ENCODE peak calls at places on chromosomes 12 and 14, in six cellular contexts. P is MV-4-11, T is EH, J is psoas muscle, X is GM13976, Q is kidney epithelial cell. M is an unnamed sample.

GRCh38 chr12:118432812-118433540 is 56.6 kb downstream of the SUDS3 start:
- DNase-seq in Q (no peak), T (peak), J (no peak), P (no peak), X (no peak), M (no peak)

GRCh38 chr14:61640158-61640833 is 55.0 kb upstream of the HIF1A start:
- DNase-seq in X (no peak), Q (no peak), J (no peak), T (peak), P (no peak), M (no peak)

GRCh38 chr14:95774265-95775160 is 60.6 kb upstream of the TCL1A start:
- DNase-seq in P (peak), J (no peak), T (peak), Q (no peak), X (peak), M (no peak)

GRCh38 chr12:76020731-76021672 is 10.6 kb downstream of the PHLDA1 start:
- DNase-seq in T (peak), X (no peak), J (no peak), Q (peak), P (peak), M (no peak)

GRCh38 chr12:57609781-57610552 is 1.3 kb upstream of the ARHGEF25 start:
- DNase-seq in P (no peak), X (no peak), J (peak), Q (no peak), T (no peak), M (no peak)

GRCh38 chr14:101927859-101928258 is 36.5 kb upstream of the DYNC1H1 start:
- DNase-seq in P (peak), X (no peak), T (peak), J (peak), Q (peak), M (peak)

GRCh38 chr12:9134981-9135628 is 19.4 kb upstream of the A2M start:
- DNase-seq in J (no peak), Q (no peak), T (no peak), X (peak), P (no peak), M (no peak)

GRCh38 chr12:130486146-130486435 is 148.4 kb downstream of the PIWIL1 start:
- DNase-seq in J (no peak), Q (no peak), P (no peak), X (no peak), T (no peak), M (no peak)

GRCh38 chr12:52074006-52074405 is 4.2 kb downstream of the ATG101 start:
- DNase-seq in Q (no peak), P (peak), T (peak), X (no peak), J (peak), M (peak)

GRCh38 chr12:95942532-95943230 is at the start of gene CCDC38:
- DNase-seq in P (peak), T (peak), J (peak), X (peak), Q (no peak), M (peak)

GRCh38 chr12:108311605-108312004 is 27.5 kb downstream of the CMKLR1 start:
- DNase-seq in J (no peak), X (no peak), Q (no peak), T (no peak), P (no peak), M (no peak)

GRCh38 chr14:33309081-33309480 is 370.4 kb downstream of the NPAS3 start:
- DNase-seq in Q (no peak), P (no peak), J (no peak), T (no peak), X (no peak), M (no peak)

GRCh38 chr12:108621161-108621560 is 12.5 kb downstream of the SELPLG start:
- DNase-seq in J (no peak), Q (no peak), P (no peak), T (no peak), X (no peak), M (no peak)

GRCh38 chr12:131218291-131219172 is 264.8 kb downstream of the ADGRD1 start:
- DNase-seq in X (peak), J (no peak), Q (peak), T (no peak), P (peak), M (no peak)

GRCh38 chr12:45183263-45183662 is 32.6 kb upstream of the ANO6 start:
- DNase-seq in T (peak), J (no peak), Q (no peak), P (peak), X (no peak), M (no peak)

GRCh38 chr14:24887623-24888304 is 162.2 kb downstream of the STXBP6 start:
- DNase-seq in J (no peak), X (no peak), T (no peak), P (no peak), Q (peak), M (no peak)

GRCh38 chr14:94058128-94058673 is 22.8 kb downstream of the DDX24 start:
- DNase-seq in P (peak), Q (no peak), T (no peak), J (no peak), X (no peak), M (no peak)

GRCh38 chr14:53953828-53954550 is 2.6 kb downstream of the BMP4 start:
- DNase-seq in J (peak), Q (no peak), P (no peak), T (peak), X (no peak), M (peak)

GRCh38 chr12:77685112-77685511 is 145.6 kb upstream of the NAV3 start:
- DNase-seq in J (peak), Q (peak), X (peak), P (peak), T (peak), M (peak)

GRCh38 chr12:39931857-39932256 is 174.0 kb downstream of the SLC2A13 start:
- DNase-seq in T (no peak), P (peak), Q (no peak), J (no peak), X (no peak), M (no peak)

GRCh38 chr12:51864701-51865469 is 16.4 kb upstream of the FIGNL2 start:
- DNase-seq in X (peak), P (peak), T (no peak), Q (no peak), J (no peak), M (no peak)

GRCh38 chr14:65637780-65638179 is 225.2 kb downstream of the FUT8 start:
- DNase-seq in Q (peak), J (no peak), X (peak), P (peak), T (no peak), M (no peak)

GRCh38 chr12:1473418-1473817 is 121.0 kb downstream of the FBXL14 start:
- DNase-seq in T (peak), X (no peak), Q (no peak), P (peak), J (no peak), M (no peak)

GRCh38 chr12:111457577-111457976 is 51.9 kb downstream of the SH2B3 start:
- DNase-seq in J (no peak), P (no peak), T (no peak), X (no peak), Q (no peak), M (no peak)

GRCh38 chr14:105076296-105076804 is 11.1 kb upstream of the GPR132 start:
- DNase-seq in Q (no peak), X (no peak), P (no peak), J (no peak), T (no peak), M (peak)

GRCh38 chr12:94535614-94535932 is 75.9 kb upstream of the CEP83 start:
- DNase-seq in T (no peak), J (no peak), P (no peak), Q (no peak), X (no peak), M (no peak)